ENCODE peak calls at places on chromosomes 2 and 18, in five cellular contexts. E, G, N, H and L are unnamed samples.

GRCh38 chr2:27763907-27764267 is 7.6 kb upstream of the MRPL33 start:
- DNase-seq in H (no peak), N (no peak), E (no peak), G (no peak), L (no peak)

GRCh38 chr2:210997373-210997772 is 441.0 kb downstream of the CPS1 start:
- DNase-seq in G (no peak), E (no peak), N (no peak), H (peak), L (no peak)

GRCh38 chr2:224838335-224838734 is 122.2 kb upstream of the CCDC195 start:
- DNase-seq in H (no peak), E (no peak), N (peak), G (no peak), L (no peak)

GRCh38 chr2:28355521-28356094 is 37.0 kb upstream of the FOSL2 start:
- DNase-seq in E (no peak), G (peak), N (no peak), H (no peak), L (no peak)

GRCh38 chr2:201344663-201345366 is 12.3 kb downstream of the FLACC1 start:
- DNase-seq in G (no peak), H (no peak), N (no peak), E (no peak), L (no peak)

GRCh38 chr18:6666286-6666685 is 63.2 kb upstream of the ARHGAP28 start:
- DNase-seq in E (no peak), N (no peak), H (no peak), G (no peak), L (no peak)

GRCh38 chr2:136010126-136010525 is 24.7 kb upstream of the DARS1 start:
- DNase-seq in G (no peak), N (no peak), H (peak), E (no peak), L (no peak)

GRCh38 chr2:216536725-216537124 is 38.1 kb downstream of the RPL37A start:
- DNase-seq in N (peak), H (no peak), E (no peak), G (no peak), L (no peak)

GRCh38 chr2:196586511-196586991 is 53.0 kb upstream of the CCDC150 start:
- DNase-seq in G (peak), N (peak), H (peak), E (no peak), L (no peak)

GRCh38 chr2:218046234-218046633 is 22.8 kb upstream of the RUFY4 start:
- DNase-seq in G (no peak), N (no peak), E (no peak), H (no peak), L (no peak)

GRCh38 chr18:9032519-9032918 is 70.0 kb upstream of the NDUFV2 start:
- DNase-seq in N (no peak), E (no peak), H (no peak), G (no peak), L (no peak)

GRCh38 chr2:171688129-171688465 is 828 bp downstream of the DYNC1I2 start:
- DNase-seq in N (no peak), H (no peak), G (no peak), E (no peak), L (no peak)

GRCh38 chr18:47986724-47987455 is 56.4 kb upstream of the SMAD2 start:
- DNase-seq in N (no peak), H (peak), E (no peak), G (no peak), L (no peak)

GRCh38 chr2:213149949-213150314 is 1.5 kb downstream of the IKZF2 start:
- DNase-seq in E (no peak), G (no peak), N (no peak), H (no peak), L (no peak)

GRCh38 chr2:30230479-30230854 is 867 bp upstream of the LBH start:
- DNase-seq in N (no peak), H (peak), G (no peak), E (no peak), L (no peak)

GRCh38 chr2:67835266-67835665 is 227.5 kb downstream of the C1D start:
- DNase-seq in H (no peak), G (no peak), E (no peak), N (no peak), L (no peak)

GRCh38 chr2:108621087-108621559 is 86.9 kb downstream of the LIMS1 start:
- DNase-seq in G (peak), N (peak), E (no peak), H (peak), L (no peak)

GRCh38 chr2:101107246-101107645 is 43.9 kb downstream of the TBC1D8 start:
- DNase-seq in E (no peak), H (no peak), N (no peak), G (no peak), L (no peak)

GRCh38 chr18:61569176-61569892 is 236.1 kb downstream of the CDH20 start:
- DNase-seq in N (no peak), G (peak), E (no peak), H (peak), L (no peak)